ENCODE peak calls at places on chromosomes 4 and X, in eight cellular contexts. G is breast epithelium, P is mammary epithelial cell, R is lower lobe of right lung, F is uterus, Y is AG04449, A is IMR-90, J is fibroblast of pulmonary artery. Q is an unnamed sample.

GRCh38 chr4:130393246-130394041 is 1297.5 kb downstream of the C4orf33 start:
- DNase-seq in F (no peak), A (peak), P (no peak), G (no peak), R (no peak), Y (no peak), J (peak), Q (peak)

GRCh38 chrX:154096140-154097002 is 1.1 kb downstream of the MECP2 start:
- DNase-seq in G (no peak), A (peak), F (no peak), R (peak), Y (no peak), P (peak), J (no peak), Q (peak)

GRCh38 chrX:50643525-50644137 is 170.4 kb downstream of the SHROOM4 start:
- DNase-seq in G (no peak), R (no peak), J (peak), Y (no peak), F (no peak), P (no peak), A (no peak), Q (no peak)

GRCh38 chr4:47741200-47741599 is 96.7 kb downstream of the CORIN start:
- DNase-seq in G (no peak), F (no peak), A (peak), Y (no peak), R (no peak), P (peak), J (peak), Q (peak)

GRCh38 chrX:101550362-101550761 is at the start of gene ARMCX1:
- DNase-seq in P (peak), A (peak), R (peak), G (peak), J (peak), Y (no peak), F (peak), Q (peak)

GRCh38 chrX:102746134-102746584 is 25.6 kb downstream of the GPRASP3 start:
- DNase-seq in P (no peak), G (no peak), Y (no peak), F (peak), R (peak), A (no peak), J (peak), Q (peak)

GRCh38 chrX:154516655-154517100 is 646 bp upstream of the FAM3A start:
- DNase-seq in Y (no peak), J (peak), G (no peak), F (no peak), P (no peak), A (peak), R (no peak), Q (peak)

GRCh38 chrX:118346258-118347094 is 570 bp downstream of the WDR44 start:
- DNase-seq in A (no peak), R (peak), G (peak), Y (no peak), F (no peak), J (no peak), P (peak), Q (no peak)

DNA sequence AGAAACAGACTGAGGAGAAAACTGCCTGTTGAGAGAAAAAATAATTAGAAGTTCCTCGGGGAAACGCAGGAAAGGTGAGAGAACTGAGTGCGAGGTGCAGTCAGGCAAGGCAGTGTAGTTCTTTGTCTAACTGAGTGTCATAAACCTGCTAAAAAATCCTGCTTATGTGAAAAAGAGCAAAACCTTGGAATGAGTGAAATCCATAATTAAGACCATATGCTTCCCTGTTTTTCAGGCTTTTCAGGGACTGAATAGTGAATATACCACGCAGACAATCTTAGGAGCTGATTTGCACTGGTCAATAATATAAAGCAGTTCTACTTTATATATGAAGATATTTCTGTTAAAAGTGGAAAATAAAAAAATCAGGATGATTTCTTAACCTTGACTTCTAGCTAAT is 104.9 kb downstream of the RASGEF1B start:
- DNase-seq in Y (no peak), J (no peak), R (no peak), F (no peak), A (no peak), G (no peak), P (no peak), Q (no peak)
- H3K4me3 ChIP-seq in Y (no peak), J (no peak), R (no peak), F (no peak), A (no peak), G (no peak), P (no peak), Q (no peak)

GRCh38 chrX:80282535-80282934 is 137.7 kb upstream of the TENT5D start:
- DNase-seq in F (no peak), P (no peak), G (no peak), Y (no peak), A (no peak), R (no peak), J (no peak), Q (no peak)
- TF ChIP-seq CTCF in F (no peak), P (peak), G (peak), Y (no peak), A (peak), R (no peak), J (peak), Q (no peak)

GRCh38 chrX:86148024-86148511 is at the start of gene DACH2:
- DNase-seq in G (peak), A (peak), P (peak), R (peak), J (peak), F (peak), Y (peak), Q (peak)
- H3K4me3 ChIP-seq in G (peak), A (peak), P (peak), R (peak), J (peak), F (peak), Y (peak), Q (peak)

GRCh38 chrX:115679460-115679859 is 118.5 kb downstream of the PLS3 start:
- DNase-seq in G (no peak), F (no peak), Y (no peak), R (no peak), J (peak), P (peak), A (peak), Q (peak)
- TF ChIP-seq CTCF in G (no peak), F (peak), Y (peak), R (peak), J (peak), P (peak), A (peak), Q (peak)

GRCh38 chr4:140344111-140344510 is 29.3 kb upstream of the SCOC start:
- DNase-seq in R (no peak), J (peak), A (no peak), Y (no peak), F (no peak), G (no peak), P (no peak), Q (no peak)
- H3K4me3 ChIP-seq in R (no peak), J (no peak), A (no peak), Y (no peak), F (no peak), G (no peak), P (no peak), Q (no peak)

GRCh38 chr4:138935135-138935795 is 80.3 kb upstream of the NOCT start:
- DNase-seq in A (no peak), J (no peak), Y (no peak), G (no peak), P (no peak), R (no peak), F (no peak), Q (no peak)

GRCh38 chr4:138941037-138941436 is 74.5 kb upstream of the NOCT start:
- DNase-seq in R (no peak), P (no peak), F (no peak), Y (no peak), G (no peak), A (no peak), J (no peak), Q (no peak)

GRCh38 chr4:138939960-138940359 is 75.6 kb upstream of the NOCT start:
- DNase-seq in P (no peak), Y (no peak), F (no peak), R (no peak), G (no peak), J (no peak), A (no peak), Q (no peak)

GRCh38 chr4:138943893-138944292 is 71.7 kb upstream of the NOCT start:
- DNase-seq in R (no peak), F (no peak), G (no peak), J (no peak), P (no peak), Y (no peak), A (no peak), Q (no peak)

DNA sequence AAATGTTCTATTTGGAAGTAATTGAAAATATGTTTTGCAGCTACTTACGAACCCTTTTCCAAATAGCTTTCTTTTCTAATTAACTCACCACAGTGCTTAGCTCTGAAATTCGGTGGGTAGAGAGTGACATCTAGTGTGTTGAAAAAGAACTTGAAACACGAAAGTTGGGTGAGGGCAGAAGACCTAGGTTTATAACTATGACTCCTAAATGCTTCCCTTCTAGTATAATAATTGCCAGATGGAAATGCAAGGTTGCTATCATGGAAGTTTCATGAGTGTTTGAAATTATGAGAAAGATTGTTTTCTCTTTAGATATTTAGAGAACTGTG is 77.2 kb upstream of the NOCT start:
- DNase-seq in R (no peak), J (peak), Y (no peak), F (no peak), P (peak), A (peak), G (no peak), Q (peak)
- TF ChIP-seq CTCF in R (peak), J (peak), Y (peak), F (peak), P (peak), A (peak), G (peak), Q (peak)

GRCh38 chr4:41865981-41866798 is 69.0 kb upstream of the TMEM33 start:
- DNase-seq in R (no peak), F (no peak), J (no peak), G (no peak), P (no peak), Y (no peak), A (no peak), Q (no peak)
- H3K4me3 ChIP-seq in R (no peak), F (no peak), J (no peak), G (no peak), P (no peak), Y (no peak), A (no peak), Q (no peak)

GRCh38 chr4:184649026-184649970 is at the start of the genes CASP3 and PRIMPOL:
- DNase-seq in Y (peak), P (peak), G (peak), R (peak), F (peak), A (peak), J (peak), Q (peak)
- TF ChIP-seq CTCF in Y (peak), P (no peak), G (no peak), R (peak), F (peak), A (peak), J (peak), Q (peak)

GRCh38 chr4:152351080-152351479 is 184.8 kb downstream of the FBXW7 start:
- DNase-seq in R (no peak), F (no peak), J (no peak), P (no peak), G (no peak), A (no peak), Y (no peak), Q (no peak)
- H3K4me3 ChIP-seq in R (peak), F (no peak), J (peak), P (peak), G (peak), A (no peak), Y (peak), Q (peak)

GRCh38 chr4:56626963-56627362 is 54.1 kb downstream of the HOPX start:
- DNase-seq in F (no peak), R (no peak), A (no peak), P (no peak), Y (no peak), G (no peak), J (peak), Q (no peak)
- TF ChIP-seq CTCF in F (no peak), R (no peak), A (no peak), P (no peak), Y (no peak), G (no peak), J (no peak), Q (no peak)

Q was measured in foreskin fibroblast.